ENCODE peak calls at places on chromosomes 7 and 10, in four cellular contexts. F, G, D and U are unnamed samples. For H3K36me3, the result is how much of the 10 kb centered on the place peaks cover.

GRCh38 chr7:50303082-50303893 is 1.2 kb upstream of the IKZF1 start:
- DNase-seq in F (no peak), G (no peak), D (no peak), U (no peak)

GRCh38 chr10:100528123-100528884 is 1.4 kb downstream of the NDUFB8 start:
- DNase-seq in F (peak), G (no peak), D (no peak), U (peak)

GRCh38 chr7:66379761-66380160 is 174.6 kb downstream of the TPST1 start:
- DNase-seq in F (peak), G (no peak), D (no peak), U (peak)

GRCh38 chr7:131629203-131629871 is 72.9 kb upstream of the PODXL start:
- DNase-seq in F (peak), G (peak), D (no peak), U (peak)

GRCh38 chr10:71443676-71444075 is 47.0 kb downstream of the CDH23 start:
- DNase-seq in F (no peak), G (no peak), D (no peak), U (no peak)

GRCh38 chr7:138890782-138891445 is 90.3 kb downstream of the KIAA1549 start:
- DNase-seq in F (peak), G (no peak), D (no peak), U (no peak)

GRCh38 chr7:66756859-66757258 is 16.3 kb downstream of the RABGEF1 start:
- DNase-seq in F (no peak), G (no peak), D (no peak), U (no peak)

GRCh38 chr10:96578633-96579032 is 8.2 kb downstream of the TM9SF3 start:
- DNase-seq in F (no peak), G (no peak), D (no peak), U (peak)

GRCh38 chr7:93447509-93447908 is 127.0 kb downstream of the CALCR start:
- DNase-seq in F (no peak), G (no peak), D (no peak), U (no peak)

GRCh38 chr7:101580596-101580995 is 48.5 kb downstream of the MYL10 start:
- DNase-seq in F (no peak), G (no peak), D (no peak), U (no peak)

GRCh38 chr7:142760071-142760642 is 10.6 kb upstream of the PRSS2 start:
- DNase-seq in F (peak), G (no peak), D (no peak), U (peak)

GRCh38 chr7:135979674-135980660 is 2.8 kb upstream of the MTPN start:
- DNase-seq in F (peak), G (no peak), D (no peak), U (peak)

GRCh38 chr7:137073571-137074325 is 205.3 kb downstream of the CHRM2 start:
- DNase-seq in F (peak), G (no peak), D (no peak), U (peak)

GRCh38 chr7:45718464-45719330 is 144.5 kb downstream of the ADCY1 start:
- DNase-seq in F (no peak), G (no peak), D (no peak), U (no peak)

GRCh38 chr10:102379383-102379782 is 16.1 kb upstream of the NFKB2 start:
- DNase-seq in F (no peak), G (no peak), D (no peak), U (no peak)

GRCh38 chr10:1057106-1057657 is 997 bp downstream of the WDR37 start:
- DNase-seq in F (no peak), G (no peak), D (no peak), U (peak)

GRCh38 chr10:8034666-8035640 is 19.5 kb upstream of the GATA3 start:
- DNase-seq in F (no peak), G (no peak), D (no peak), U (no peak)

GRCh38 chr7:5831196-5831595 is 49.4 kb upstream of the OCM start:
- DNase-seq in F (peak), G (no peak), D (no peak), U (no peak)

GRCh38 chr7:27346531-27347260 is 104.1 kb downstream of the EVX1 start:
- DNase-seq in F (peak), G (peak), D (no peak), U (peak)
- H3K36me3 ChIP-seq in F (under half), G (under half), D (under half), U (under half)

GRCh38 chr10:27865221-27865635 is 119.6 kb upstream of the MKX start:
- DNase-seq in F (no peak), G (no peak), D (no peak), U (peak)
- TF ChIP-seq CTCF in F (no peak), G (no peak), D (no peak), U (peak)

DNA sequence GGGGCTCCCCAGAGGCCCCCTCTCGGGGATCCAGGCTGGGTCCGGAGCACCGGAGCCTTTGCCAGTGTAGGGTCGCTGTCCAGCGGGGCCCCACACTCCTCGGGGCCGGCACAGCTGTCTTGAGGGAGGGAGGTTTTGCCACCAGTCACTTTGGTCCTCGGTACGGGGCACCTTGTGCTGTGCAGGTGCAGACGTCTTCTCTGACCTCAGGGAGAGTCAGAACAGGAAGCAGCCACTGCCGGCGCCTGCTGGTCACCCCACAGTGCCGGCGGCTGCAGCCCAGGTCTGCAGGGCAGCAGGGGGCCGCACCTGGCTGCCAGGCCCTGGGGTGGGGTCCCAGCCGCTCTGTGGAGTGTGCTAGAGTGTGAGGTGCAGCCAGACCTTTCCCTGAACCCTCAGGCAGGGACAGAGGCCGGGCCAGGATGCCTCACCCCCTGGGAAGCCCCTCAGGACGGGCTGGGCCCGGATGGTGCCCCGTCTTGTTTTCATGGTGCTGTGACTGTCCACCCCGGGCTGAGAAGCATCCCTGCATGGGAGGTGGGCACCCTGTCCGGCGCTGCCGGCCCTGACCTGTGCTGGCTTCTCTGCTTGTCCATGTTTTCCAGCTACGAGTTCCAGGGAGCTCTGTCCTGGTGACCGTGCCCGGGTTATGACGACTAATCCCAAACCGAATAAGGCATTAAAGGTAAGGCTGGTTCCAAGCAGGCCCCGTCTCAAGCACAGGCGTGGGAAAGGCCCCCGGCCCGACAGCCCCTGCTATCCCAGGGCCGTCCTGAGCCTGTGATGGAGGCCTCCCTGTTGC is 8.2 kb downstream of the MAFK start:
- DNase-seq in F (no peak), G (no peak), D (no peak), U (no peak)
- H3K36me3 ChIP-seq in F (under half), G (under half), D (under half), U (under half)

DNA sequence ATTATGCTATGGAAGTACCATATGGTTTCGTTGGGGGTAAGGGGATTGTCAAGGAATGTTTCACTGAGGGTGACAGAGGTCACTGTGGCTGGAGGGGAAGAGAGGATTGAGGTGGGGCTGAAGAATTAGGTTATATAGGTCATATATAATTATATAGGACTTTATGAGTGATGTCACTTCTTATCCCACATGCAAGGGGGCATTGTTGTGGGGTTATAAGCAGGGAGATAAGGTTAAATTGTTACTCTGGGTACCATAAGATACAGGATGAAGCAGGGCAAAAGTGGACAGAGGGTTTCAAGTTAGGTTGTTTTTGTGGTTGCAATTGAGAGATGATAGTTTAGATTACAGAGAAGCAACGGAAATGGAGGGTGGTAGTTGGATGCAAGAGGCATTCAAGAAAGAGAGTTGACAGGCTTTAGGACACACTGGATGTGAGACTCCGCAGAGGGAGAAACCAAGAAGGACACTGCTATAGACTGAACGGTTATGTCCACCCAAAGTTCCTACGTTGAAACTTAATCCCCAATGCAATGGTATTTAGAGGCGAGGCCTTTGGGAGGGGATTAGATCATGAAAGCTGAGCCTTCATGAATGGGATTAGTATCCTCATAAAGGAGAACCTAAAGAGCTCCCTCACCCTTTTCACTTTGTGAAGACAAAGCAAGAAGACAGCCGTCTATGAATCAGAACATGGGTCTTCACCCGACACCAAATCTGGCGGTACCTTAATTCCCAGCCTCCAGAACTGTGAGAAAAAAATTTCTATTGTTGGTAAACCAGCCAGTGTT is 7.0 kb upstream of the PRR15 start:
- DNase-seq in F (no peak), G (no peak), D (no peak), U (no peak)
- TF ChIP-seq CTCF in F (no peak), G (no peak), D (no peak), U (peak)

DNA sequence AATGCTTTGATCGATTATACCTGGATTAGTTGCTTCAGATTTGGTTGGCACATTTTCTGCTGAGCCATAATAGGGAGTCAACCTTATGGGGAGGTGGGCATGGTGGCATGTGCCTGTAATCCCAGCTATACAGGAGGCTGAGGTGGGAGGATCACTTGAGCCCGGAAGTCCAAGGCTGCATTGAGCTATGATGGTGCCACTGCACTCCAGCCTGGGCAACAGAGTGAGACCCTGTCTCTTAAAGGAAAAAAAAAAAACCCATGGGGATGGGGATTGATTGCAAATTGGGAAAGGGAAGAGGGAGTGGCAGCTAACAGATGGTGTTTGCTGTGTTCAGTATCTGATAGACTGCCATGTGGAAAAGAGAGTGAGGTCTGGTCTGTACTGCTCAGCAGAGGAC is 11.1 kb downstream of the STK17A start:
- DNase-seq in F (no peak), G (no peak), D (no peak), U (no peak)
- H3K36me3 ChIP-seq in F (under half), G (under half), D (under half), U (under half)

GRCh38 chr10:34222359-34222758 is 592.7 kb downstream of the PARD3 start:
- DNase-seq in F (no peak), G (no peak), D (no peak), U (no peak)
- TF ChIP-seq CTCF in F (no peak), G (no peak), D (no peak), U (peak)